ENCODE peak calls at places on chromosomes 6 and 20, in seven cellular contexts. O is natural killer cell, Z is fibroblast of the aortic adventitia, U is adrenal gland, K is ascending aorta, T is endothelial cell, E is body of pancreas. G is an unnamed sample.

GRCh38 chr20:35582741-35583404 is 32.8 kb upstream of the SPAG4 start:
- DNase-seq in O (no peak), Z (no peak), U (no peak), K (no peak), T (no peak), E (no peak), G (no peak)

GRCh38 chr20:40805592-40805991 is 116.6 kb upstream of the MAFB start:
- DNase-seq in O (no peak), Z (no peak), U (no peak), K (no peak), T (no peak), E (no peak), G (no peak)

GRCh38 chr20:24718696-24719095 is 230.4 kb upstream of the CST7 start:
- DNase-seq in O (no peak), Z (no peak), U (no peak), K (no peak), T (no peak), E (no peak), G (no peak)

GRCh38 chr20:41249371-41249770 is 68.2 kb downstream of the ZHX3 start:
- DNase-seq in O (no peak), Z (peak; percentile 86), U (peak; percentile 85), K (peak; percentile 93), T (no peak), E (peak; percentile 35), G (no peak)

GRCh38 chr20:30811896-30812671 is 445.4 kb upstream of the DEFB115 start:
- DNase-seq in O (no peak), Z (peak; percentile 46), U (peak; percentile 25), K (no peak), T (no peak), E (peak; percentile 15), G (peak; percentile 65)

GRCh38 chr6:129717287-129717686 is 7.3 kb upstream of the ARHGAP18 start:
- DNase-seq in O (no peak), Z (peak; percentile 54), U (peak; percentile 65), K (no peak), T (no peak), E (no peak), G (no peak)

GRCh38 chr6:84272298-84272697 is 44.9 kb upstream of the CEP162 start:
- DNase-seq in O (no peak), Z (no peak), U (no peak), K (no peak), T (no peak), E (no peak), G (no peak)

GRCh38 chr6:132483779-132484679 is 28.9 kb downstream of the STX7 start:
- DNase-seq in O (no peak), Z (peak; percentile 85), U (peak; percentile 28), K (no peak), T (peak; percentile 42), E (peak; percentile 22), G (no peak)

GRCh38 chr20:2316847-2317495 is 21.2 kb downstream of the TGM3 start:
- DNase-seq in O (no peak), Z (no peak), U (peak; percentile 12), K (no peak), T (no peak), E (no peak), G (no peak)

GRCh38 chr20:58571942-58572666 is 56.9 kb upstream of the APCDD1L start:
- DNase-seq in O (no peak), Z (no peak), U (no peak), K (no peak), T (no peak), E (no peak), G (no peak)

GRCh38 chr6:156699017-156699421 is 78.2 kb upstream of the ARID1B start:
- DNase-seq in O (no peak), Z (peak; percentile 68), U (no peak), K (no peak), T (no peak), E (no peak), G (no peak)

GRCh38 chr20:4041748-4042411 is 26.5 kb upstream of the RNF24 start:
- DNase-seq in O (no peak), Z (peak; percentile 98), U (peak; percentile 97), K (peak; percentile 71), T (no peak), E (peak; percentile 98), G (no peak)

GRCh38 chr6:15595461-15596173 is 67.2 kb downstream of the DTNBP1 start:
- DNase-seq in O (no peak), Z (peak; percentile 12), U (no peak), K (peak; percentile 66), T (no peak), E (no peak), G (peak; percentile 49)

GRCh38 chr6:1792989-1793388 is 183.3 kb downstream of the FOXC1 start:
- DNase-seq in O (no peak), Z (peak; percentile 28), U (no peak), K (no peak), T (no peak), E (peak; percentile 58), G (no peak)

GRCh38 chr20:59737816-59738215 is 133.5 kb downstream of the PHACTR3 start:
- DNase-seq in O (no peak), Z (no peak), U (no peak), K (no peak), T (no peak), E (no peak), G (peak; percentile 20)

GRCh38 chr6:4486543-4487319 is 289.5 kb upstream of the CDYL start:
- DNase-seq in O (no peak), Z (no peak), U (no peak), K (no peak), T (no peak), E (no peak), G (no peak)

GRCh38 chr20:43920797-43921196 is 6.1 kb downstream of the TOX2 start:
- DNase-seq in O (no peak), Z (no peak), U (no peak), K (no peak), T (no peak), E (no peak), G (peak; percentile 18)

GRCh38 chr6:54299542-54300269 is 8.5 kb upstream of the TINAG start:
- DNase-seq in O (no peak), Z (peak; percentile 47), U (no peak), K (no peak), T (no peak), E (no peak), G (no peak)

GRCh38 chr6:42694586-42694985 is 27.8 kb downstream of the PRPH2 start:
- DNase-seq in O (no peak), Z (peak; percentile 92), U (no peak), K (no peak), T (no peak), E (no peak), G (no peak)

GRCh38 chr6:51702851-51703250 is 384.6 kb downstream of the PKHD1 start:
- DNase-seq in O (no peak), Z (no peak), U (no peak), K (no peak), T (no peak), E (no peak), G (no peak)

DNA sequence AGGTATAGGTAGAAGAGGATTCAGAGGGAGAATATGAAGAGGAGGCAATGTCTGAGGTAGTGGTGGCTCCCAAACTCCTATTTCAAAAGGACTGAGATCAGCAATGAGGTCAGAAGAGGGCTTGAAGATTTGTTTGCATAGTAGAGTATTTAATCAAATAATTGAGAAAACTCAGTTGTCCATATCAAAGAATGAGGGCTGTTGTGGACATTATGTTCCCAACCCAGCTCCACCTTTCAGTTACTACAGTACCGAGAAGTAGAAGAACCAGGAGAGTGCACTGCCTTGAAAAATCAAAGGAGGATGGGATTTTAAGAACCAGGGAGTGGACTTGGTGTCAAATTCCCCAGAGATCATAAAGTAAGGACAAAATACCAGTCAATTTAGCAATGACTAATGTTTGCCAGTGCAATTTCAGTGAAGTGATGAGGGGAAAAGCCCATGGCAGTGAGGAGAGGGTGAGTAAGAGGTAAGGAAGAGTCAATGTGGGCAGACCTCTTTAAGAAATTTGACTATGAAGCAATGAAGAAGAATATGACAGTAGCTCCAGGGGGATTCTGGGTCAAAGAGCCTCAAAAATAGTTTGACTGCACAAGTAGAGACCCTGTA is 382.4 kb downstream of the PKHD1 start:
- DNase-seq in O (no peak), Z (no peak), U (no peak), K (no peak), T (no peak), E (no peak), G (no peak)
- TF ChIP-seq CTCF in O (no peak), Z (no peak), U (no peak), K (no peak), T (no peak), E (no peak), G (no peak)

GRCh38 chr6:43952746-43953145 is 174.5 kb downstream of the MRPL14 start:
- DNase-seq in O (no peak), Z (no peak), U (no peak), K (no peak), T (no peak), E (no peak), G (no peak)
- TF ChIP-seq CTCF in O (no peak), Z (peak; percentile 16), U (no peak), K (no peak), T (no peak), E (no peak), G (no peak)

DNA sequence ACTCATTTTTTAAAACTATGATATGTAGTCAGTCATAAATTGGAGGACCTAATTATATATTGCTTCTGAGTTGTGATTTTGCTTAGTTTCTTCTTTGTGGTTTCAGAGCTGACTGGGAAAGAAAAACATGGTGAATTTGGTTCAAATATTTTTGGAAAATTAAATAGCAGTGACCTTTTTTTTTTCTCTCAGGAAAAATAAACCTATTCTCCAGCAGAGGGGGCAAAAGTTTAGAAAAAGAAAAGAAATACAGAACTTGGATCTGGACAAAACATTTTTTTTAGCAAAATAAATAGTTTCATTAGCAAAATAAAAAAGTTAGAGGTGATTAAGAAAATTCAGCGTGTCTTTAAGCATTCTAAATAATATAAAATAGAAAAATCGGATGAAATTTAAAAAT is 10.2 kb downstream of the COL10A1 start:
- DNase-seq in O (no peak), Z (peak; percentile 31), U (no peak), K (no peak), T (no peak), E (no peak), G (no peak)
- TF ChIP-seq CTCF in O (no peak), Z (peak; percentile 51), U (peak; percentile 26), K (peak; percentile 38), T (peak; percentile 69), E (no peak), G (peak; percentile 29)

GRCh38 chr6:35178932-35179832 is 34.6 kb upstream of the SCUBE3 start:
- DNase-seq in O (no peak), Z (no peak), U (no peak), K (no peak), T (no peak), E (no peak), G (no peak)
- TF ChIP-seq CTCF in O (no peak), Z (no peak), U (no peak), K (no peak), T (no peak), E (no peak), G (no peak)

GRCh38 chr6:105509506-105510331 is 106.8 kb upstream of the PREP start:
- DNase-seq in O (no peak), Z (no peak), U (no peak), K (no peak), T (peak; percentile 38), E (no peak), G (no peak)
- TF ChIP-seq CTCF in O (no peak), Z (peak; percentile 27), U (no peak), K (no peak), T (no peak), E (no peak), G (no peak)

G was measured in CD14-positive monocyte.